ENCODE peak calls at places on chromosomes 7 and 10, in seven cellular contexts. A, T, R, U, O, E and G are unnamed samples.

GRCh38 chr7:103446046-103446520 is at the start of gene SLC26A5:
- DNase-seq in E (peak; percentile 10), T (peak; percentile 58), R (peak; percentile 35), O (no peak), A (no peak), U (no peak), G (no peak)

GRCh38 chr10:43208147-43209063 is 58.5 kb downstream of the RASGEF1A start:
- DNase-seq in U (no peak), O (no peak), R (peak; percentile 6), T (no peak), A (peak; percentile 40), E (no peak), G (no peak)

GRCh38 chr10:97888641-97889262 is 39.1 kb downstream of the GOLGA7B start:
- DNase-seq in R (no peak), T (peak; percentile 84), A (no peak), O (peak; percentile 21), U (no peak), E (peak; percentile 87), G (peak; percentile 66)

GRCh38 chr10:57979466-57979865 is 288.2 kb downstream of the IPMK start:
- DNase-seq in O (peak; percentile 7), A (no peak), T (no peak), R (no peak), U (no peak), E (peak; percentile 28), G (peak; percentile 49)

GRCh38 chr7:122887198-122887597 is 938 bp upstream of the CADPS2 start:
- DNase-seq in E (peak; percentile 44), A (peak; percentile 76), U (no peak), R (peak; percentile 68), T (peak; percentile 58), O (peak; percentile 70), G (peak; percentile 58)

GRCh38 chr10:107425844-107426553 is 261.5 kb upstream of the SORCS1 start:
- DNase-seq in R (no peak), O (no peak), E (no peak), U (no peak), T (no peak), A (no peak), G (no peak)

GRCh38 chr7:9210114-9210513 is 776.7 kb downstream of the NXPH1 start:
- DNase-seq in R (no peak), T (no peak), E (no peak), O (no peak), U (no peak), A (no peak), G (no peak)

GRCh38 chr7:22147113-22147512 is 201.4 kb upstream of the CDCA7L start:
- DNase-seq in A (no peak), U (no peak), R (no peak), O (no peak), E (peak; percentile 24), T (no peak), G (peak; percentile 12)

GRCh38 chr7:121473645-121474300 is 77.7 kb upstream of the FAM3C start:
- DNase-seq in O (no peak), T (no peak), R (no peak), A (no peak), U (no peak), E (no peak), G (no peak)

GRCh38 chr10:77493851-77494788 is 143.5 kb downstream of the KCNMA1 start:
- DNase-seq in E (peak; percentile 60), U (no peak), O (peak; percentile 62), A (no peak), T (peak; percentile 34), R (no peak), G (peak; percentile 37)

GRCh38 chr10:95920798-95921426 is 13.1 kb downstream of the CC2D2B start:
- DNase-seq in O (no peak), E (no peak), U (no peak), R (no peak), T (no peak), A (no peak), G (no peak)

GRCh38 chr10:19999440-19999839 is 183.2 kb downstream of the PLXDC2 start:
- DNase-seq in T (no peak), A (no peak), U (no peak), E (no peak), O (no peak), R (no peak), G (no peak)

GRCh38 chr10:123741146-123741545 is 75.0 kb downstream of the GPR26 start:
- DNase-seq in E (no peak), R (no peak), U (no peak), A (no peak), O (no peak), T (no peak), G (no peak)

GRCh38 chr7:131224996-131225395 is 102.7 kb upstream of the MKLN1 start:
- DNase-seq in E (peak; percentile 56), T (no peak), A (no peak), R (no peak), O (no peak), U (no peak), G (peak; percentile 67)

GRCh38 chr10:82313401-82313800 is 438.4 kb downstream of the NRG3 start:
- DNase-seq in E (no peak), U (no peak), T (no peak), A (no peak), O (no peak), R (no peak), G (no peak)

GRCh38 chr7:53740971-53741370 is 705.5 kb downstream of the POM121L12 start:
- DNase-seq in A (no peak), E (no peak), T (no peak), R (no peak), O (no peak), U (no peak), G (no peak)

GRCh38 chr7:45920543-45921380 is at the start of gene IGFBP3:
- DNase-seq in O (peak; percentile 73), U (no peak), R (peak; percentile 63), E (peak; percentile 91), T (peak; percentile 75), A (peak; percentile 72), G (peak; percentile 81)

DNA sequence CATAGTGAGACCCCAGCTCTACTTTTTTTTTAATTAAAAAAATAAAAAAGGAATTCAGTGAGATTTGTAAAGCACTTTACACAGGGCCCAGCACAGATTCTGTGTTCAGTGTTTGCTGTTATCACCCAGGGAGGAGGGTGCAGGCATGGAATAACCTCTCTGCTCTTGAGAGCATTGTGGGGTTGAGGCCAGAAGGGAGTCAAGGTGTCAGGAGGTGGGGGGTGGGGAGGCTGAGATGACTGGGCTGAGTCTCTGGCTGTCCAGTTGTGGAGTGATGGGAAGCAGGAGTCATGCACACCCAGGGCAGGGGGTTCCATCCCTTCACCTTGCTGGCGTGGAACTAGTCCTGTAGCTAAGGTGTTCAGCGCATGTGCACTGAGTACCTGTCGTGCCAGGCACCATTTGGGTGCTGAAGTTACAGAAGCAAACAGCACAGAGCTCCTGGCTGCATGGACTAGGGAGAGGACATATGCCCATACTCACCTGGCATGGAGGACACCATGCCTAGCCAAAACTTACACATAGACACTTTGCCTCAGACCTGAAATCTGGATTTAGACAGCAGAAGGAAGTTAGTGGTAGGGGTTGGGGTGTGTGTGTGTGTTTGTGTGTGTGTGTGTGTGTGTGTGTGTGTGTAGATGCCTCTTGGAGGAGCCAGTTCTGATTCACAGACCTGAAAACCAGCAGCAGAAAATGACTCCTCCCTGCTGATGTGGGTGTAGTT is 69.2 kb upstream of the LRRC4 start:
- DNase-seq in O (no peak), U (no peak), R (no peak), A (no peak), T (no peak), E (no peak), G (peak; percentile 16)
- TF ChIP-seq CTCF in O (no peak), U (no peak), R (no peak), A (no peak), T (no peak), E (no peak), G (no peak)

DNA sequence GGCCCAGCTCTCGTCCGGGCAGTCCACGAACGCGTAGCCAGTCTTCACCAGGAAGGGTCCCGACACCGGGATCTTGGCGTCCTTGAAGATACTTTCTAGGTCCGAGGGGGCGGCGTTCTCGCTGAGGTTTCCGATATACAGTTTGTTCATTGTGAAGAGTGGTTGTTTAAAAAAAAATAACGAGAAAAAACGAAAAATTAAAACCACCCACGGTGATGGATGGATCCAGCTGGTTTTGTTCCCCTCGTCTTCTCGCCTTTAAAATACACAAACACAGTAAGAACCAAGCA is 385 bp downstream of the IGF2BP3 start:
- DNase-seq in O (no peak), U (no peak), T (no peak), R (no peak), E (no peak), A (no peak), G (no peak)
- H3K4me3 ChIP-seq in O (peak overlapping the region; percentile 72), U (peak overlapping the region; percentile 89), T (peak overlapping the region; percentile 54), R (peak overlapping the region; percentile 39), E (peak overlapping the region; percentile 71), A (peak overlapping the region; percentile 50), G (peak overlapping the region; percentile 63)

DNA sequence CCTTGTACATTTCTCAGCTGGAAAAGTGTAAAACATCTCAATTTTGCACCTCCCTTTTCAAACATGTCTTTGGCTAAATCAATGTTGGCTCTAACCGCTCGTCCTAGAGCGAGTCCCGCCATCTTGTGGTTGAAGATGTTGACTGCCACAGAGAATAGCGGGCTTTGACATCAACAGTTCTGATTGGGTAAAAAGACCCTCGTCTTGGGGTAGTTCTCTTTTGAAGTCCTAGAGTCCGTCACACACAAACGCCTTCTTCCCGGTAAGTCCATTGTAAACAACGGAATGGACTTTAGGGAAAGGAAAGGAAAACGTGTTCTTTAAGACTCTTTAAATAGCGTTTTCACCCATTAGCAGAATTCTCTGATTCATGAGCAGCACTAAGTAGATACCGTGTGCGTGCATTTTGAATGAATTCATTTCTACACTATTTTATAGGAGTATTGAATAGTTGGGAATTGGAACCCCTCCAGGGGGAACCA is 454 bp upstream of the RPP30 start:
- DNase-seq in A (no peak), T (peak; percentile 72), U (peak; percentile 45), O (peak; percentile 92), R (peak; percentile 18), E (peak; percentile 86), G (peak; percentile 55)
- TF ChIP-seq CTCF in A (peak; percentile 31), T (peak; percentile 68), U (peak; percentile 68), O (peak; percentile 74), R (no peak), E (peak; percentile 56), G (peak; percentile 62)

GRCh38 chr7:2357165-2357564 is 2.5 kb downstream of the EIF3B start:
- DNase-seq in O (no peak), E (peak; percentile 25), R (no peak), T (peak; percentile 53), U (no peak), A (no peak), G (no peak)

GRCh38 chr7:2362385-2363088 is 7.9 kb downstream of the EIF3B start:
- DNase-seq in A (no peak), U (no peak), O (no peak), R (no peak), T (no peak), E (no peak), G (no peak)

GRCh38 chr7:2358968-2359527 is 4.4 kb downstream of the EIF3B start:
- DNase-seq in T (no peak), R (no peak), E (no peak), O (no peak), A (no peak), U (no peak), G (no peak)

GRCh38 chr7:2360791-2361190 is 6.2 kb downstream of the EIF3B start:
- DNase-seq in R (no peak), A (no peak), T (peak; percentile 81), U (no peak), E (no peak), O (peak; percentile 86), G (no peak)

DNA sequence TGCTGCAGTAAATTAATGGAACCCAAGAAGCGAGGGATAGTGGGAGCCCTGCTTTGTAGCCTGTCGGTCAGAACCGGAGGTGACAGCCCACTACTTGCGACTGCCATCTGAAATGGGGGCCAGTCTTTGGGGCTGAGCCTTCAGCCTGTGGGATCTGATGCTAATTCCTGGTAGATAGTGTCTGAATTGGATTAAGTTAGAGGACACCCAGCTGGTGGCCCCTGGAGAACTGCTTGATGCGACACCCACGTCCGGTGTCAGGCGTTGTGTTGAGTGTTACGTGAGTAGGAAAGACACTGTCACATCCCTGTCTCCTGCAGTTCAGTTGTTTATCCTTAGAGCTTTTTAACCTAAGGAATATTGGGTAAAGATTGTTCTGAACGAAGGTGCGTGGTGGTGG is 5.0 kb downstream of the EIF3B start:
- DNase-seq in E (no peak), U (no peak), T (no peak), R (no peak), A (no peak), O (no peak), G (no peak)
- H3K4me3 ChIP-seq in E (no peak overlapping the region), U (no peak overlapping the region), T (no peak overlapping the region), R (no peak overlapping the region), A (no peak overlapping the region), O (no peak overlapping the region), G (no peak overlapping the region)